ENCODE peak calls at places on chromosomes 6 and 20, in four cellular contexts. J is IMR-90; W is epithelial cell of esophagus; A is stimulated activated CD4-positive, alpha-beta T cell treated with anti-CD3 and anti-CD28 coated beads, Interleukin-12 subunit alpha, Interleukin-12 subunit beta, amount 100 ng/mL, for 48 hours. H is an unnamed sample.

GRCh38 chr6:72650081-72650745 is 28.3 kb downstream of the KCNQ5 start:
- DNase-seq in A (no peak), J (peak; percentile 19), W (peak; percentile 39), H (no peak)

GRCh38 chr20:23114018-23114417 is 27.9 kb upstream of the CD93 start:
- DNase-seq in W (no peak), A (no peak), J (no peak), H (no peak)

GRCh38 chr20:32558526-32558925 is 26.6 kb downstream of the NOL4L start:
- DNase-seq in J (peak; percentile 27), W (no peak), A (no peak), H (no peak)

GRCh38 chr6:45076217-45076616 is 251.9 kb upstream of the RUNX2 start:
- DNase-seq in A (no peak), J (peak; percentile 73), W (no peak), H (no peak)

GRCh38 chr20:36093025-36093803 is 61.3 kb upstream of the EPB41L1 start:
- DNase-seq in W (peak; percentile 26), J (no peak), A (peak; percentile 13), H (no peak)

GRCh38 chr20:33127422-33128097 is 40.4 kb upstream of the BPIFA2 start:
- DNase-seq in A (no peak), J (no peak), W (no peak), H (no peak)

GRCh38 chr6:5403619-5404018 is 142.3 kb downstream of the FARS2 start:
- DNase-seq in A (no peak), W (peak; percentile 48), J (peak; percentile 22), H (no peak)

GRCh38 chr6:38720295-38720694 is 5.2 kb downstream of the DNAH8 start:
- DNase-seq in A (no peak), J (peak; percentile 10), W (peak; percentile 45), H (no peak)

GRCh38 chr20:58930496-58930895 is 50.6 kb upstream of the NELFCD start:
- DNase-seq in A (no peak), J (no peak), W (peak; percentile 58), H (no peak)

GRCh38 chr6:162190936-162191335 is 536.6 kb downstream of the PRKN start:
- DNase-seq in W (no peak), J (no peak), A (no peak), H (no peak)

GRCh38 chr6:105675715-105676397 is 273.0 kb upstream of the PREP start:
- DNase-seq in A (no peak), W (peak; percentile 86), J (peak; percentile 91), H (no peak)

GRCh38 chr6:6676910-6677441 is 88.5 kb downstream of the LY86 start:
- DNase-seq in A (peak; percentile 94), J (peak; percentile 69), W (peak; percentile 78), H (no peak)

GRCh38 chr6:130697661-130698535 is 129.3 kb upstream of the SMLR1 start:
- DNase-seq in A (peak; percentile 61), J (peak; percentile 66), W (peak; percentile 58), H (peak; percentile 7)

GRCh38 chr6:158379336-158379735 is 67.1 kb downstream of the TULP4 start:
- DNase-seq in J (no peak), A (no peak), W (peak; percentile 58), H (no peak)

GRCh38 chr20:37282558-37282957 is 6.9 kb upstream of the MANBAL start:
- DNase-seq in J (peak; percentile 81), W (peak; percentile 66), A (no peak), H (no peak)

GRCh38 chr20:50224553-50225255 is 34.1 kb downstream of the CEBPB start:
- DNase-seq in A (no peak), J (peak; percentile 97), W (no peak), H (peak; percentile 4)

GRCh38 chr6:35678021-35678654 is 10.6 kb downstream of the FKBP5 start:
- DNase-seq in J (peak; percentile 52), W (no peak), A (no peak), H (no peak)

GRCh38 chr6:80605165-80605989 is 498.9 kb downstream of the BCKDHB start:
- DNase-seq in A (no peak), J (peak; percentile 68), W (peak; percentile 63), H (no peak)

GRCh38 chr6:107666084-107666981 is 157.8 kb downstream of the SCML4 start:
- DNase-seq in W (no peak), A (no peak), J (peak; percentile 87), H (no peak)

GRCh38 chr6:21560249-21560648 is 33.3 kb upstream of the SOX4 start:
- DNase-seq in W (no peak), J (no peak), A (no peak), H (no peak)

GRCh38 chr6:39007575-39007974 is 41.0 kb upstream of the GLP1R start:
- DNase-seq in W (no peak), J (no peak), A (no peak), H (no peak)

GRCh38 chr6:160428069-160428430 is 79.9 kb downstream of the SLC22A3 start:
- DNase-seq in J (no peak), A (no peak), W (no peak), H (no peak)

GRCh38 chr20:58544891-58545290 is 29.7 kb upstream of the APCDD1L start:
- DNase-seq in W (no peak), A (no peak), J (no peak), H (no peak)

GRCh38 chr20:63178889-63179751 is 36.8 kb downstream of the YTHDF1 start:
- DNase-seq in A (peak; percentile 38), J (peak; percentile 4), W (peak; percentile 53), H (no peak)

GRCh38 chr20:51327251-51327841 is 215.2 kb downstream of the NFATC2 start:
- DNase-seq in W (peak; percentile 27), A (no peak), J (peak; percentile 97), H (peak; percentile 17)

GRCh38 chr20:43781215-43781614 is 54.4 kb upstream of the GTSF1L start:
- DNase-seq in A (no peak), J (no peak), W (no peak), H (no peak)

GRCh38 chr20:6767536-6768227 is at the start of gene BMP2:
- DNase-seq in A (no peak), W (peak; percentile 73), J (peak; percentile 50), H (no peak)

GRCh38 chr6:125027287-125027686 is 65.0 kb downstream of the RNF217 start:
- DNase-seq in A (no peak), J (no peak), W (no peak), H (no peak)

GRCh38 chr6:168044521-168045130 is 34.4 kb downstream of the FRMD1 start:
- DNase-seq in J (no peak), W (no peak), A (no peak), H (no peak)

GRCh38 chr6:4291453-4292403 is 156.4 kb upstream of the ECI2 start:
- DNase-seq in A (no peak), W (peak; percentile 35), J (peak; percentile 75), H (peak; percentile 67)

GRCh38 chr6:44571510-44571909 is 184.0 kb downstream of the CDC5L start:
- DNase-seq in W (no peak), J (no peak), A (no peak), H (no peak)

GRCh38 chr20:31695849-31696804 is 26.5 kb downstream of the BCL2L1 start:
- DNase-seq in J (peak; percentile 57), W (no peak), A (no peak), H (no peak)

GRCh38 chr6:41723178-41723935 is 12.1 kb downstream of the TFEB start:
- DNase-seq in W (peak; percentile 92), A (no peak), J (peak; percentile 91), H (no peak)

GRCh38 chr20:34328928-34329677 is 25.9 kb upstream of the AHCY start:
- DNase-seq in A (no peak), J (peak; percentile 66), W (no peak), H (no peak)

GRCh38 chr20:63091901-63092659 is 85.3 kb upstream of the BHLHE23 start:
- DNase-seq in W (no peak), A (no peak), J (no peak), H (no peak)

GRCh38 chr6:27288136-27289044 is 23.7 kb downstream of the POM121L2 start:
- DNase-seq in J (no peak), A (no peak), W (no peak), H (no peak)

GRCh38 chr20:35887393-35888064 is 66.8 kb downstream of the SCAND1 start:
- DNase-seq in W (no peak), A (no peak), J (no peak), H (no peak)

GRCh38 chr20:49346682-49347081 is 68.8 kb upstream of the ZNFX1 start:
- DNase-seq in W (no peak), A (no peak), J (no peak), H (no peak)